ENCODE peak calls at places on chromosome 6, in five cellular contexts. X is SK-N-SH, Q is breast epithelium, P is HepG2, Y is upper lobe of left lung. V is an unnamed sample.

GRCh38 chr6:126077810-126078791 is 91.8 kb downstream of the TRMT11 start:
- DNase-seq in X (peak), Q (peak), P (no peak), Y (no peak), V (no peak)

GRCh38 chr6:157561929-157562810 is 181.2 kb downstream of the ZDHHC14 start:
- DNase-seq in X (peak), Q (no peak), P (no peak), Y (peak), V (peak)

GRCh38 chr6:103140308-103141027 is 1719.3 kb downstream of the HACE1 start:
- DNase-seq in X (no peak), Q (no peak), P (no peak), Y (peak), V (no peak)

GRCh38 chr6:119442776-119443184 is 93.2 kb upstream of the MAN1A1 start:
- DNase-seq in X (no peak), Q (peak), P (peak), Y (no peak), V (no peak)

GRCh38 chr6:113719545-113719944 is 137.6 kb upstream of the MARCKS start:
- DNase-seq in X (no peak), Q (no peak), P (no peak), Y (no peak), V (no peak)

GRCh38 chr6:3227363-3228045 is at the start of gene TUBB2B:
- DNase-seq in X (peak), Q (no peak), P (no peak), Y (peak), V (no peak)

GRCh38 chr6:130500693-130501092 is 134.9 kb downstream of the TMEM200A start:
- DNase-seq in X (no peak), Q (no peak), P (no peak), Y (no peak), V (no peak)

GRCh38 chr6:4647414-4648365 is 128.5 kb upstream of the CDYL start:
- DNase-seq in X (peak), Q (peak), P (peak), Y (peak), V (peak)

GRCh38 chr6:79512014-79512413 is 25.2 kb downstream of the LCA5 start:
- DNase-seq in X (no peak), Q (no peak), P (no peak), Y (no peak), V (no peak)

GRCh38 chr6:170083236-170084051 is 207.4 kb downstream of the DLL1 start:
- DNase-seq in X (no peak), Q (no peak), P (no peak), Y (peak), V (peak)

GRCh38 chr6:56396435-56396834 is 149.1 kb upstream of the COL21A1 start:
- DNase-seq in X (no peak), Q (no peak), P (no peak), Y (no peak), V (no peak)

GRCh38 chr6:154928325-154928922 is 66.7 kb upstream of the TIAM2 start:
- DNase-seq in X (peak), Q (no peak), P (peak), Y (no peak), V (no peak)

GRCh38 chr6:43495409-43495941 is 14.7 kb downstream of the LRRC73 start:
- DNase-seq in X (no peak), Q (no peak), P (peak), Y (no peak), V (no peak)

GRCh38 chr6:71481021-71481420 is 192.4 kb downstream of the OGFRL1 start:
- DNase-seq in X (no peak), Q (no peak), P (no peak), Y (no peak), V (no peak)

GRCh38 chr6:71481801-71482200 is 193.2 kb downstream of the OGFRL1 start:
- DNase-seq in X (no peak), Q (no peak), P (no peak), Y (no peak), V (no peak)

GRCh38 chr6:71480577-71480976 is 192.0 kb downstream of the OGFRL1 start:
- DNase-seq in X (no peak), Q (no peak), P (no peak), Y (no peak), V (no peak)

GRCh38 chr6:71486466-71486865 is 197.9 kb downstream of the OGFRL1 start:
- DNase-seq in X (no peak), Q (no peak), P (no peak), Y (no peak), V (no peak)

DNA sequence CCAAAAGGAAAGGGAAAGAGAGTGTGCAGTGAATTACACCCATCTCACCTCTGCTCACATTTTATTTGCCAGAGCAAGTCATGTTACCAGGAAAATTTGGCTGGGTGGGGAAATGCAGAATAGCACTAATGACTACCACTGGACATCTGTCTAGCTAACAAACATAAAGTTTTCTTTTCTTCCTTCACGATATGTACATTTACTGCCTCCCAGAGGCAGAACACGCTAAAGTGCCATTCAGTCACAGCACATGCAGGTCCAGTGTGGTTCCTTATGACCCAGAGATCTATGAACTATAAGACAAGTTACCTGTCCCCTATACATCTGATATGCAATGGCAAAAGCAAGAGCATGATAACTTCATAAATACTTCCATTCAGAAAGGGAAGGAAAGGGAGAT is 194.1 kb downstream of the OGFRL1 start:
- DNase-seq in X (no peak), Q (no peak), P (no peak), Y (no peak), V (no peak)
- TF ChIP-seq CTCF in X (peak), Q (no peak), P (peak), Y (no peak), V (no peak)

GRCh38 chr6:136655251-136656014 is 105.2 kb upstream of the MAP7 start:
- DNase-seq in X (no peak), Q (no peak), P (no peak), Y (no peak), V (no peak)
- TF ChIP-seq POLR2AphosphoS5 in X (no peak), Q (no peak), P (no peak), Y (no peak), V (no peak)

DNA sequence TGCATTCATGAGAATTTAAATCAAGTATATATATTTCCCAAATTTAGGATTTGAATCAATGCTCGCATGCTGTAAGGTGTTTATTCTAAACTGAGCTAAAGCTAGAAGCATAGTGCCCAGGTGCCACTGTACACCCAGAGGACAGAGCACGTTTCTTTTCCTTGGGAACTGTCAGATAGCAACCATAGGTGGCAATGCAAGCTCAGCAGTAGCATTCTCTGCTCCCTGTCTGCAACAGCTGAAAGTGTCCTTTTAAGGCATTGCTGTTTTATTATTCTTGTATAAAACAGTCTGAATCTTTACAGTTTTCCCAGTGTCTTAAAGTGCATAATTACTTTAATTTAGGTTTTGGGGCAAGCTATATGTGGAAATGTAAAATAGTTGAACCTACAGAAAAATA is 443.4 kb upstream of the MMS22L start:
- DNase-seq in X (peak), Q (no peak), P (no peak), Y (no peak), V (no peak)
- TF ChIP-seq CTCF in X (no peak), Q (no peak), P (no peak), Y (no peak), V (no peak)

GRCh38 chr6:167832497-167833395 is 6.0 kb downstream of the AFDN start:
- DNase-seq in X (no peak), Q (no peak), P (no peak), Y (no peak), V (no peak)
- TF ChIP-seq POLR2AphosphoS5 in X (no peak), Q (no peak), P (no peak), Y (no peak), V (no peak)

DNA sequence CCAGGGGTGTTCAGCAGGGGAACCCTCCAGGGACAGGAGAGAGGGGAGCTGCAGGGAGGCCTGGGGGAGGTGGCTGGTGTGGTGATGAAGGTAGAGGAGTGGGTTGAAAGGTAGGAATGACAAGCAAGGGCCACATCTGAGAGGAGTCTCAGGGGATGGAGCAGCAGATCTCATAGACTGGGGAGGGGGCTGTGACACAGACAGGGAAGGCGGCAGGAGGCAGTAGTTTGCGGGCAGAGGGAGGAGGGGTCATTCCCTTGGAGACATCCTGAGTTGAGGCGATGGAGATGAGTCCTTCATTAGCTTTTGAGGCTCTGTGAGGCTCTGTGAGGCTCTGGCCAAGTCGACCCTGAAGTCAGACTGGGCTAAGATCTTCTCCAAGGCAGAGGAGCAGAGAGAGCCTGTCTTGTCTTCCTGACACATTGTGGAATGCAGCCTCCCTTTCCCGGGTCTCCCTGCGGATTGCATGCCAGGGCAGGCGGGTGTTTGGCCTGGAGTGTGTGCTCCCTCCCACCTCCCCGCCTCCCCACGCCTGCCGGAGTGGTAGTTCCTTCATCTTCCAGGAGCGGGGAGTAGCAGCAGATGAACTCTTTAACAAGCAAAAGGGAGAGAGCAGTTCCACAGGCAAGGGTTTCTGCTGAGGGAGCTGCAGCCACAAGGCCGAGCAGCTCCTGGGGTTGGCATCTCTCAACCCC is 34.3 kb upstream of the MLN start:
- DNase-seq in X (no peak), Q (peak), P (no peak), Y (no peak), V (no peak)
- TF ChIP-seq CTCF in X (no peak), Q (no peak), P (no peak), Y (no peak), V (no peak)

GRCh38 chr6:15322184-15322583 is 76.3 kb downstream of the JARID2 start:
- DNase-seq in X (no peak), Q (no peak), P (no peak), Y (no peak), V (no peak)

GRCh38 chr6:15324427-15324985 is 78.6 kb downstream of the JARID2 start:
- DNase-seq in X (no peak), Q (no peak), P (peak), Y (no peak), V (no peak)

GRCh38 chr6:15325540-15325955 is 79.7 kb downstream of the JARID2 start:
- DNase-seq in X (no peak), Q (no peak), P (no peak), Y (no peak), V (no peak)

GRCh38 chr6:15320683-15321082 is 74.8 kb downstream of the JARID2 start:
- DNase-seq in X (no peak), Q (no peak), P (no peak), Y (no peak), V (no peak)

DNA sequence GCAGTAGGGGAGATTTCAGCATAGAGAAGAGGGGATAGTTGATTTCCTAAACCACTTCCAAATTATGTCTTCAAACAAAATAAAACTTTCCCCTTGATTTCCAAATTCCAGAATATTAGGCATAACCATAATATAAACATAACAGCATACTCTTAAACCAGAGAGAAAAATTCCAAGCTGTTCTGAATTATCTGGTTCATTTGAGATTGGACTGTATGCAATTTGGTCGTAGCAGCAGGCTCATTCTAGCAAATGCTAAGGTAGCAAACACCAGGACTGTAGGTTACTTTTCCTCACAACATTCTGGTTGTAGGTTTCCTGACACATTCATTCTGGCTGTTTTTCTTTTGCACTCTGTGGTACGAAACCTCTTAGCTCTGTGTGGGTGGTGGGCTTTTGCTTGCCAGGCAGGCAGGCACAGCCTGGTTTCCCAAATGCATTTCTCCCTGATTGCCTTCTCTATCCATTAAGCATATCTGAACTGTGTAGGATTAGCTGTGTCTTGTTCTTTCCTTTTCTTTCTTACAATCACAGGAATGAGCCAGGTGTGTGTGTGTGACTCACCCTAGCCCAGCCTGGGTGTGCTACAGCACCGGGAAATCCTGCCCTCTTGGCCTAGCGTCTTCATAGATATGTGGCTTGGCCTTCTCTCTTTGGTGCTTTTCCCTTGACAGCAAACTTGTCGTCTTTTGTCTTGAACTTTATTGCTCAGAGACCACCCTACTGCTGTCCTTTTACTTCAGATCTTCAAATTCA is 77.1 kb downstream of the JARID2 start:
- DNase-seq in X (no peak), Q (no peak), P (no peak), Y (no peak), V (no peak)
- TF ChIP-seq POLR2AphosphoS5 in X (no peak), Q (no peak), P (no peak), Y (no peak), V (no peak)

DNA sequence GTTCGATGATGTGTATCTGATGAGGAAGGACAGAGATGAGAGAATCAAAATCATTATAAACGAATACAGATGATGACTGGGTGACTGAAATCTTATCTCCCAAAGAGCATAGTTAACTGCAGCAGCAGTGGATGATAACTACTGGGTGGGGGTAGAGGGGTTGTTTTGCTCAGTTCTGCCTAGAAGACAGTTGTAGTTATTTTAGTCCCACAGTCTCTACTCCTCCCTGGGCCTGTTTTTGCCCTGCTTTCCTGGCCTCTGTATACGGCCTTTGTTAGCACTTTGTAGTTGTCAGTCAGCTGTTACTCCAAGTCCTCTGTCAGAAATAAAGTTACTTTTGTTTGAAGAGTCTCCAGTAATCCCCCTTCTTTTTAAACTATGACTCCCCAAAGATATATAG is 113.9 kb downstream of the SLC16A10 start:
- DNase-seq in X (peak), Q (no peak), P (no peak), Y (no peak), V (no peak)
- TF ChIP-seq CTCF in X (no peak), Q (no peak), P (no peak), Y (no peak), V (no peak)

V was measured in spleen.